ENCODE peak calls at places on chromosome 2, in seven cellular contexts. U, M, Z, Q, O, J and T are unnamed samples. For H3K36me3, the result is how much of the 10 kb centered on the place peaks cover.

GRCh38 chr2:219474285-219475060 is 24.2 kb upstream of the GMPPA start:
- DNase-seq in U (no peak), M (no peak), Z (no peak), Q (no peak), O (no peak), J (no peak), T (no peak)

GRCh38 chr2:120822908-120823307 is 87.2 kb downstream of the GLI2 start:
- DNase-seq in U (no peak), M (no peak), Z (no peak), Q (no peak), O (no peak), J (peak), T (no peak)

GRCh38 chr2:221844966-221845365 is 272.9 kb upstream of the EPHA4 start:
- DNase-seq in U (no peak), M (no peak), Z (peak), Q (no peak), O (no peak), J (no peak), T (no peak)

GRCh38 chr2:60837123-60837522 is 44.3 kb upstream of the REL start:
- DNase-seq in U (no peak), M (no peak), Z (no peak), Q (no peak), O (no peak), J (no peak), T (no peak)

GRCh38 chr2:191470306-191470705 is 207.6 kb upstream of the NABP1 start:
- DNase-seq in U (no peak), M (no peak), Z (no peak), Q (no peak), O (no peak), J (no peak), T (no peak)

GRCh38 chr2:167490394-167490793 is 602.1 kb downstream of the XIRP2 start:
- DNase-seq in U (no peak), M (no peak), Z (no peak), Q (no peak), O (no peak), J (no peak), T (no peak)

GRCh38 chr2:59680863-59681262 is 872.6 kb downstream of the BCL11A start:
- DNase-seq in U (no peak), M (no peak), Z (no peak), Q (no peak), O (no peak), J (no peak), T (no peak)

GRCh38 chr2:202911203-202911512 is 315 bp downstream of the WDR12 start:
- DNase-seq in U (no peak), M (no peak), Z (no peak), Q (no peak), O (no peak), J (no peak), T (no peak)

GRCh38 chr2:172282944-172283343 is 144.4 kb upstream of the ITGA6 start:
- DNase-seq in U (peak), M (peak), Z (peak), Q (peak), O (no peak), J (no peak), T (peak)

GRCh38 chr2:145598434-145598833 is 1078.5 kb upstream of the ZEB2 start:
- DNase-seq in U (peak), M (peak), Z (peak), Q (no peak), O (no peak), J (no peak), T (peak)

GRCh38 chr2:65612654-65613053 is 180.3 kb upstream of the SPRED2 start:
- DNase-seq in U (no peak), M (no peak), Z (peak), Q (peak), O (no peak), J (no peak), T (no peak)

GRCh38 chr2:127559454-127559853 is 24.0 kb downstream of the MYO7B start:
- DNase-seq in U (no peak), M (no peak), Z (no peak), Q (no peak), O (no peak), J (peak), T (no peak)

GRCh38 chr2:199606193-199606780 is 148.5 kb upstream of the SATB2 start:
- DNase-seq in U (no peak), M (no peak), Z (peak), Q (peak), O (no peak), J (no peak), T (no peak)

GRCh38 chr2:193373139-193373538 is 1178.4 kb upstream of the TMEFF2 start:
- DNase-seq in U (peak), M (no peak), Z (no peak), Q (no peak), O (no peak), J (no peak), T (no peak)

GRCh38 chr2:205293559-205293958 is 388.7 kb upstream of the NRP2 start:
- DNase-seq in U (no peak), M (no peak), Z (no peak), Q (no peak), O (no peak), J (no peak), T (no peak)

GRCh38 chr2:205288681-205289080 is 393.6 kb upstream of the NRP2 start:
- DNase-seq in U (no peak), M (no peak), Z (no peak), Q (no peak), O (no peak), J (no peak), T (no peak)

GRCh38 chr2:205296959-205297358 is 385.3 kb upstream of the NRP2 start:
- DNase-seq in U (no peak), M (no peak), Z (no peak), Q (no peak), O (no peak), J (no peak), T (no peak)

GRCh38 chr2:205290299-205290698 is 392.0 kb upstream of the NRP2 start:
- DNase-seq in U (no peak), M (no peak), Z (no peak), Q (no peak), O (no peak), J (no peak), T (no peak)

GRCh38 chr2:205292665-205293295 is 389.5 kb upstream of the NRP2 start:
- DNase-seq in U (no peak), M (no peak), Z (no peak), Q (no peak), O (no peak), J (no peak), T (no peak)
- H3K27ac ChIP-seq in U (no peak), M (no peak), Z (no peak), Q (no peak), O (no peak), J (no peak), T (no peak)

GRCh38 chr2:43585708-43586107 is 10.1 kb downstream of the THADA start:
- DNase-seq in U (no peak), M (no peak), Z (no peak), Q (no peak), O (no peak), J (no peak), T (no peak)
- H3K36me3 ChIP-seq in U (under half), M (under half), Z (under half), Q (under half), O (under half), J (half or more), T (under half)

DNA sequence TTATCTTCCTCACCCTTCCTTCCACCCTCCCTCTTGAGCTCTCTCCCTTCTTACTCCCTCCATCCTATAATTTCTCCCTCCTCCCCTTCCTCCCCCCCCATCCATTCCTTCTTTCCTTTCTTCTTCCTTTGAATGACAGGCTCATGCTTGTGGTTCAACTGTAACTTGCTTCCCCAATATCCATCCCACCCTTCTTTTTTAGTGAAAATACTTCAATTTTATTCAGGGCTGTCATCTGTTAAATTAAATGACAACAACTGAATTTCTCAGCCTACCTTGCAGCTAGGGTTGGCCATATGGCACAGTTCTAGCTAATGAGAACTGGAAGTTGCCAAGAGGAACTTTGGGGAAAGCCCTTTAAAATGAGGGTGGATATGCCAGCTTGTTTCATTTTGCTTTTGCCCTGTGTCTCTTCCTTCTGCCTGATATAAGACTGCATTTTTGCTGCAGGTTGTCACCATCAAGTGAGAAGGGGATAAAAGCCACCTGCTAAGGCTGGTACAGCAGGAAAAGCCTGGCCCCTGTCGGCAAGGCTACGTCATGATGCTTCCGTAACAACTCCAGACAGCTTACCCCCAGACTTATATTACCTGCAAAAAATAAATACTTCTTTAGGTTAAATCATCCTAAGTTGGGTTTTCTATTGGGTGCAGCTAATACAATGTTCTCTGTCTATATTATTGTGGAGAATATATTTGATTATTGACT is 121.8 kb downstream of the NXPH2 start:
- DNase-seq in U (no peak), M (no peak), Z (no peak), Q (peak), O (no peak), J (no peak), T (no peak)
- TF ChIP-seq CTCF in U (no peak), M (no peak), Z (no peak), Q (peak), O (no peak), J (no peak), T (no peak)

DNA sequence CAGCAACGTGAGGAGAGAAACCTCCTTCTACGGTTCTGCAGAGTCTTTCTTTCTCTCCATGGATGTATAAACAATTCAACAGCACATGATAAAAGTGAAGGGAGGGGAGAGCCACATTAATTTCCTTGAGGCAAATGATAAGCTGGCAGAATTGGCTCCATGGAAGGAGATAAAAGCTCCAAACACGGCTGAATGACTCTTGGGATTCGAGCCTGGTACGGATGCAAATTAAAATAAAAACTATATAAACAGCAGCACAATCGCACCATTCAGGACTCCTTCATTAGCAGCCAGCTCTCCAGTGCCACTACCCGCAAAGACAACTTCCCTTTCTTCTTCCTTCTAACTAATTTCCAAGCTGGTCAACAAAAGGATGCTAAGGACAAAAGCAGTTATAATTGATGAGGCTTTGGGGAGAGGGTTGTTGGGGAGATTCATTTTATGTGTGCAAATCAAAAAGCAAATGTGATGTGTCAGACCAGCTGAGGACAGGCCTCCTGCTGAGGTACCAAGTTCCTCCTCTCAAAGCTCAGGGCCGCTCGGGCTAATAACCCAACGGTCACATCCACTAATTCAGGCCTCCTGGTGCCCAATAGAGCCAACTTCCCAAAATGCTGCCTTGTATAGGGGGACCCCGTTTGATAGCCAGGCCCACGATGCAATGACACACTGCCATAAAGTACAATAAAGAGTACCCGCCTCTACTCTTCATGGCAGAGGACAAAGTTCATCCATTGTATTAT is 88.5 kb upstream of the RTN4 start:
- DNase-seq in U (no peak), M (no peak), Z (no peak), Q (no peak), O (no peak), J (no peak), T (no peak)
- H3K27ac ChIP-seq in U (no peak), M (peak), Z (no peak), Q (no peak), O (peak), J (no peak), T (no peak)

GRCh38 chr2:129737660-129738527 is 241.6 kb upstream of the RAB6C start:
- DNase-seq in U (no peak), M (no peak), Z (no peak), Q (no peak), O (no peak), J (no peak), T (no peak)
- H3K36me3 ChIP-seq in U (under half), M (under half), Z (under half), Q (under half), O (under half), J (under half), T (under half)

GRCh38 chr2:86371482-86372002 is 34.1 kb upstream of the REEP1 start:
- DNase-seq in U (no peak), M (no peak), Z (no peak), Q (no peak), O (no peak), J (no peak), T (no peak)

GRCh38 chr2:86368181-86368824 is 30.9 kb upstream of the REEP1 start:
- DNase-seq in U (peak), M (peak), Z (peak), Q (peak), O (peak), J (peak), T (peak)

GRCh38 chr2:86372133-86372532 is 34.7 kb upstream of the REEP1 start:
- DNase-seq in U (no peak), M (no peak), Z (no peak), Q (no peak), O (no peak), J (no peak), T (no peak)

GRCh38 chr2:86372641-86373502 is 35.4 kb upstream of the REEP1 start:
- DNase-seq in U (peak), M (peak), Z (peak), Q (peak), O (peak), J (no peak), T (peak)

DNA sequence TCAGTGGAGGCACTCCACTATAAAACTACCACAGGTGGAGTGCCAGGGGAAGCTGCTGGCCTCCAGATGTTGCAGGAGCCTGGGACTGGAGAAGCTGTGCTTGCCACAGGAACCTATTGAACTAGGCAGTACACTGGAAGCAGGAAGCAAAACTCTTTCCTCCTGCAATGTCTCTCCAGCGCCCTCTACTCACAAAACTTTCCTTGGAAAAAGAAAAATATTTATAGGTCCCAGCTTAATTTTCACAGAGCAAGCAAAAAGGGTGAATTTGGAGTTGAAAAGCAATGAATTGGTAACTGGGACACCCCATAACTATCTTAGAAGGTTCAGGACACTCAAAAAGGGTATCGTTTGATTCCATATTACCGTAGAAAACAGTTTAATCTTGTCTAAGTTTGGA is 33.2 kb upstream of the REEP1 start:
- DNase-seq in U (no peak), M (no peak), Z (no peak), Q (no peak), O (no peak), J (no peak), T (no peak)
- TF ChIP-seq CTCF in U (no peak), M (no peak), Z (no peak), Q (peak), O (no peak), J (no peak), T (no peak)

GRCh38 chr2:48948400-48949110 is 193.0 kb upstream of the LHCGR start:
- DNase-seq in U (no peak), M (no peak), Z (no peak), Q (no peak), O (no peak), J (no peak), T (no peak)
- H3K27ac ChIP-seq in U (no peak), M (no peak), Z (no peak), Q (no peak), O (no peak), J (no peak), T (no peak)

GRCh38 chr2:111101592-111101991 is 19.1 kb upstream of the BCL2L11 start:
- DNase-seq in U (no peak), M (no peak), Z (no peak), Q (no peak), O (no peak), J (no peak), T (no peak)

GRCh38 chr2:111100087-111100764 is 20.5 kb upstream of the BCL2L11 start:
- DNase-seq in U (no peak), M (no peak), Z (no peak), Q (no peak), O (no peak), J (no peak), T (no peak)

GRCh38 chr2:111100765-111101162 is 19.9 kb upstream of the BCL2L11 start:
- DNase-seq in U (no peak), M (no peak), Z (peak), Q (no peak), O (no peak), J (no peak), T (no peak)

GRCh38 chr2:111102216-111102615 is 18.5 kb upstream of the BCL2L11 start:
- DNase-seq in U (no peak), M (no peak), Z (no peak), Q (no peak), O (no peak), J (no peak), T (no peak)

DNA sequence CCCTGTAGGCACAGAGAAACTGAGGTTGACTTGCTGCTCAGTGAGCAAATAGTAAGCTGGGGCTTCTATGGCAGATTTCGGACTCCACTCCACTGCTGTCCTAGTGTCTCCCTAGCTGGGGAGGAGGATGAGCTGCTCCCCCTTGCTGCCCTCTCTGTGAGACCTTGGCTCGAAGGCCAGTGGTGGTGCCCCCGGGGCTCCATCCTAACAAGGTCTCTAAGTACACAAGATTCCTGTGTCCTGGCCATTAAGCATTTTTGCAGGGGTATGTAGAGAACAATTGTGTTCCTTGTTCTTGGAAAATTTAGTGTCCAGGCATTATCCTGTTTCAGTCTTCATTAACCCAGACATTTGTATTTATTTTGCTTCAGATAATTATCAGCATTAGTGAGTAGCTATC is 21.3 kb upstream of the BCL2L11 start:
- DNase-seq in U (no peak), M (no peak), Z (no peak), Q (no peak), O (no peak), J (no peak), T (no peak)
- H3K36me3 ChIP-seq in U (under half), M (under half), Z (under half), Q (under half), O (under half), J (under half), T (under half)

DNA sequence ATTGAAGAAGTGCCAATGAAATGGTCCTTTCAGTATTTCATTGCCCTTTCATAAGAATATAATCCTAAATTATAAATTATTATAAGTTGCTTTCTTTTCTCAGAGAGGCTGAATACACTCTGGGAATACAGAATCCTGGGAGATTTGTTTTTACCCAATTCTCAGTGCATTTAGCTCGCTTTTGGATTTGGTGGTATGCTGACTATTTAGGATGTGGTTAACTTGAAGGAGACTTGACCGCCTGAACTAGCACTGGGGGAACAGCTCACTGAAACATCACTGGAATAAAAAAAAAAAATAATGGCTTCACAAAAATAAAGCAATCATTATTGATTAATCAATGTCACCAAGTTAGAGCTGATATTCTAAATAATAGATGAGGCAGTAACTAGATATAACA is 10.2 kb downstream of the TNFAIP6 start:
- DNase-seq in U (no peak), M (peak), Z (no peak), Q (peak), O (no peak), J (no peak), T (peak)
- TF ChIP-seq CTCF in U (no peak), M (no peak), Z (no peak), Q (no peak), O (no peak), J (no peak), T (no peak)